ENCODE peak calls at places on chromosomes 3 and 15, in four cellular contexts. W, H, O and U are unnamed samples.

GRCh38 chr15:67839358-67839928 is 402 bp downstream of the RNU6-1 start:
- DNase-seq in W (peak), H (peak), O (no peak), U (no peak)

GRCh38 chr3:29757054-29757777 is 476.3 kb downstream of the RBMS3 start:
- DNase-seq in O (no peak), W (peak), H (peak), U (no peak)

GRCh38 chr3:29385056-29385455 is 104.2 kb downstream of the RBMS3 start:
- DNase-seq in O (no peak), W (no peak), H (no peak), U (peak)

GRCh38 chr3:113773381-113773780 is 26.5 kb downstream of the ATP6V1A start:
- DNase-seq in O (peak), W (peak), H (no peak), U (peak)

GRCh38 chr3:102224171-102224570 is 210.6 kb upstream of the ZPLD1 start:
- DNase-seq in O (no peak), H (no peak), W (peak), U (no peak)

GRCh38 chr15:91376016-91376415 is 276.0 kb downstream of the SV2B start:
- DNase-seq in O (no peak), H (no peak), W (no peak), U (no peak)

GRCh38 chr3:24004171-24004938 is 59.3 kb downstream of the NR1D2 start:
- DNase-seq in W (no peak), O (no peak), H (no peak), U (no peak)

GRCh38 chr3:129695203-129695602 is 88.7 kb upstream of the PLXND1 start:
- DNase-seq in H (no peak), O (no peak), W (peak), U (peak)

GRCh38 chr3:9183011-9183410 is 66.4 kb downstream of the SRGAP3 start:
- DNase-seq in H (no peak), O (no peak), W (no peak), U (no peak)

GRCh38 chr3:20054549-20054987 is 14.3 kb downstream of the KAT2B start:
- DNase-seq in H (no peak), W (peak), O (no peak), U (peak)

GRCh38 chr3:10378742-10379141 is 57.8 kb upstream of the SEC13 start:
- DNase-seq in H (no peak), O (no peak), W (no peak), U (no peak)

GRCh38 chr3:153503873-153504272 is 341.8 kb downstream of the RAP2B start:
- DNase-seq in H (no peak), W (no peak), O (no peak), U (no peak)

GRCh38 chr15:67180035-67180434 is 74.4 kb downstream of the AAGAB start:
- DNase-seq in H (no peak), W (no peak), O (no peak), U (no peak)

GRCh38 chr3:47163023-47163989 is 607 bp downstream of the SETD2 start:
- DNase-seq in O (no peak), H (no peak), W (peak), U (no peak)

GRCh38 chr15:90829942-90830440 is 38.4 kb upstream of the FURIN start:
- DNase-seq in H (no peak), O (no peak), W (no peak), U (no peak)

GRCh38 chr3:156174229-156174847 is 54.0 kb downstream of the KCNAB1 start:
- DNase-seq in H (no peak), W (peak), O (peak), U (no peak)

GRCh38 chr3:98721776-98722175 is 41.4 kb upstream of the ST3GAL6 start:
- DNase-seq in O (no peak), W (no peak), H (no peak), U (no peak)

GRCh38 chr3:64093825-64094712 is 70.8 kb upstream of the PSMD6 start:
- DNase-seq in H (no peak), W (no peak), O (no peak), U (no peak)

GRCh38 chr3:138946554-138947302 is at the start of the genes FOXL2 and FOXL2NB:
- DNase-seq in H (no peak), O (no peak), W (peak), U (no peak)

GRCh38 chr3:120364821-120365220 is 15.7 kb upstream of the LRRC58 start:
- DNase-seq in W (peak), O (no peak), H (no peak), U (no peak)

GRCh38 chr15:96234109-96234892 is 96.2 kb upstream of the NR2F2 start:
- DNase-seq in O (no peak), W (peak), H (no peak), U (peak)

GRCh38 chr15:91849749-91850161 is 3.8 kb upstream of the SLCO3A1 start:
- DNase-seq in H (no peak), O (no peak), W (peak), U (peak)

GRCh38 chr3:186257866-186258265 is 104.2 kb downstream of the DGKG start:
- DNase-seq in H (no peak), O (no peak), W (peak), U (no peak)

GRCh38 chr15:40859206-40859851 is 14.7 kb downstream of the RHOV start:
- DNase-seq in W (peak), O (peak), H (peak), U (no peak)

GRCh38 chr3:42717311-42717710 is 14.7 kb upstream of the HHATL start:
- DNase-seq in H (no peak), O (no peak), W (no peak), U (no peak)

DNA sequence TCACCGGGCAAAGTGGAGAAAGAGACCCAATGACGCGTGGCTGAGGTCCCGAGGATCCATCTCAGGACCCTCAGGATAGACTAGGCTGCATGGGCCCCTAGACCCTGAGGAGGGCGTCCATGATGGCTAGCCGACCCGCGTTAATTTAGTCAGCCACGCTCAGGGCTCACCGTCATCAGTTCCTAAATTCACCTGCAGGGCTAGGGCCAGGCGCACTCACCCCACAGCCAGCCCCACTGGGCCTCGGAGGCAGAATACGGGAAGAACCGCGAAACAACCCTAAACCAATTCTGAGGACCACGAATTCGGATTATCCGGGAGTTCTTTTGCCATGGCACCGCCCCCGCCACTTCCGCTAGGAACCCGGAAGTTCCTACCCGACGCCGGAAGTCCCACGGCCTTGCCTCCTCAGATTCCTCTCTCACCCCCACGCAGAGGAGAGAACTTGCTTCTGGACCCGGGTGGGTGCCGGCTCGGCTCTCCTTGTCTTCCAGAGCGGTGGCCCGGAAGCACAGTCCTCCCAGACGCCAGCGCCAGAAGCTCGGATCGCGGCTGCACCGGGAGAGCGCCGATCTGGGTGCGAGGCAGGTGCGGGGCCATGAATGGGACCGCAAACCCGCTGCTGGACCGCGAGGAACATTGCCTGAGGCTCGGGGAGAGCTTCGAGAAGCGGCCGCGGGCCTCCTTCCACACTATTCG is at the start of the genes EAF1 and METTL6:
- DNase-seq in H (peak), W (peak), O (peak), U (no peak)
- TF ChIP-seq CTCF in H (peak), W (peak), O (peak), U (peak)

GRCh38 chr15:55915876-55916567 is 77.4 kb downstream of the NEDD4 start:
- DNase-seq in O (no peak), W (peak), H (no peak), U (no peak)

GRCh38 chr15:55912982-55913381 is 80.4 kb downstream of the NEDD4 start:
- DNase-seq in H (no peak), W (no peak), O (no peak), U (no peak)

GRCh38 chr15:55916666-55917409 is 76.6 kb downstream of the NEDD4 start:
- DNase-seq in H (no peak), O (peak), W (peak), U (peak)

GRCh38 chr15:55915221-55915620 is 78.2 kb downstream of the NEDD4 start:
- DNase-seq in O (no peak), H (no peak), W (no peak), U (no peak)

GRCh38 chr15:55914446-55914845 is 79.0 kb downstream of the NEDD4 start:
- DNase-seq in H (no peak), O (no peak), W (no peak), U (no peak)
- H3K4me3 ChIP-seq in H (no peak), O (peak), W (peak), U (peak)

GRCh38 chr15:92968926-92969664 is 69.0 kb downstream of the CHD2 start:
- DNase-seq in W (no peak), H (no peak), O (no peak), U (no peak)
- TF ChIP-seq CTCF in W (no peak), H (no peak), O (no peak), U (peak)

GRCh38 chr3:45011756-45012441 is 14.2 kb upstream of the CLEC3B start:
- DNase-seq in O (peak), W (peak), H (no peak), U (peak)
- H3K4me3 ChIP-seq in O (peak), W (peak), H (no peak), U (no peak)

DNA sequence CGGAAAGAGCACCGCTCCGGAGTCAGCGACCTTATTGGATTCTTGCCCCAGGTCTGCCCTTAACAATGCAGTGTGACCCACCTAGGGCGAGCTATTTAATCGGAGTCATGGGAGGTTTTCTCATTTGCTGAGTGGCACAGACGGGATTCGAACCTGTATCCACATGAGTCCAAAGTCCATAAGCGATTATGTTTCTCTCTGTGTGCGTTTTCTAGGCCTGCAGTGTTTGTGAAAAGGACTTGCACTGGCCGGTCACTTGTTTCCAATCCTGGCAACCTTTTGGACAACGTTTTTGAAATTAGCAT is 686 bp upstream of the HDGFL3 start:
- DNase-seq in H (no peak), O (no peak), W (no peak), U (no peak)
- TF ChIP-seq CTCF in H (no peak), O (no peak), W (no peak), U (no peak)

DNA sequence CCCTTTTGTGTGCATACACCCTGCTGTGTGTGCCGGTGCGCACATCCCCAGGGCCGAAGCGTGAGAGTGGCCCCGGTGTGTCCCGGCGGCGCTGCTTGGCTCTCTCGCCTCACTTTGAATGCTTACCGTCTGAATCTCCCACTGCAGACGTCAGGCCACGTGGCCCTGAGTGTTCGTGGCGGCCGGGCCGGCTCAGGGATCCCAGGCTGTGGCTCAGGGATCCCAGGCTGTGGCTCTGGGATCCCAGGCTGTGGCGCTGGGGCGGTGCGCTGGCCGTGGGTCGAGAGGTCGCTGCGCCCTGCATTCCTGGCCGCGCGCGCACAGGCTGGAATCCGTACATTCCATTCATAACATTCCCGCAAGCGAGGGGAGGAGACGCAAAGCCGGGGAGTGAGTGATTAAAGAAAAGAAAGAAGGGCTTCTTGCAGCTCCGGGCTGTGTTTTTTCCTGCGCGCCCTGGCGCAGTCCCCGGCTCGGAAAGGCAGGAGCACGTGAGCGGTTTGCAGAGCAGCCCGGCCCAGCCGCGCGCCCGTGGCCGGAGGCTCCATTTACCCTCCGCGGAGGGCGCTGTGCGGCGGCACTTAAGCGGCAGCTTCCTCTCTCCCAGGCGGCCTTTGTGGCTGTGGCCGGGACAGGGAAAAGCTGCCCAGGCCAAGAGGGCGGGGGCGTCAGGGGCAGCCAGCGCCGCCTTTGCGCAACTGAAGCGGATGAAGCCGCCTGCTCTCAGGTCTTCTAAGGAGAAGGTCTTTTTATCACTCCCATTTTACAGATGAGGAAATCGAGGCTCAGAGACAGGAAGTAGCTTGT is 87.0 kb upstream of the ALDH1L1 start:
- DNase-seq in O (peak), H (no peak), W (peak), U (peak)
- H3K4me3 ChIP-seq in O (peak), H (no peak), W (peak), U (peak)

GRCh38 chr3:12875857-12876451 is 34.6 kb upstream of the RPL32 start:
- DNase-seq in W (no peak), O (no peak), H (no peak), U (no peak)
- TF ChIP-seq CTCF in W (peak), O (peak), H (peak), U (no peak)

DNA sequence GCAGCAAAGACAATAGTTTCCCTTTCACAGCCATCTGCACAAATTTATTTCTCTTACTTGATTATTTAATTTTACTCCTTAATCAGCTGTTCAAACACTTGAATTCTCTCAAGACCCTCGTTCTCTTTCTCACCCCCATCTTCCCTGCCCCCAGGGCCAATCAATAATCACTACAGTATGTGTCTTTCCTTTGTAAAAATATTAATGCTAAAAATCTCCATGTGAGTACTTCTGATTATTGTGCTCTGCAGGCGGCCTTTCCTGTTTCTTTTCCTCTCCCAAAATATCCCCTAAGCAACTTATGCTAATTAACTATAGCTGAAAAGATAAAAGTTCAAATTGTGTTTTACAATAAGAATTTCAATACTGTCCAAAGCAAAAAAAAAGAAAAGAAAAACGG is 617.0 kb upstream of the CBLB start:
- DNase-seq in O (no peak), H (no peak), W (no peak), U (no peak)
- H3K4me3 ChIP-seq in O (no peak), H (no peak), W (no peak), U (no peak)

GRCh38 chr3:43759297-43759782 is 68.6 kb downstream of the ABHD5 start:
- DNase-seq in W (peak), H (no peak), O (no peak), U (no peak)
- TF ChIP-seq CTCF in W (peak), H (peak), O (peak), U (peak)

DNA sequence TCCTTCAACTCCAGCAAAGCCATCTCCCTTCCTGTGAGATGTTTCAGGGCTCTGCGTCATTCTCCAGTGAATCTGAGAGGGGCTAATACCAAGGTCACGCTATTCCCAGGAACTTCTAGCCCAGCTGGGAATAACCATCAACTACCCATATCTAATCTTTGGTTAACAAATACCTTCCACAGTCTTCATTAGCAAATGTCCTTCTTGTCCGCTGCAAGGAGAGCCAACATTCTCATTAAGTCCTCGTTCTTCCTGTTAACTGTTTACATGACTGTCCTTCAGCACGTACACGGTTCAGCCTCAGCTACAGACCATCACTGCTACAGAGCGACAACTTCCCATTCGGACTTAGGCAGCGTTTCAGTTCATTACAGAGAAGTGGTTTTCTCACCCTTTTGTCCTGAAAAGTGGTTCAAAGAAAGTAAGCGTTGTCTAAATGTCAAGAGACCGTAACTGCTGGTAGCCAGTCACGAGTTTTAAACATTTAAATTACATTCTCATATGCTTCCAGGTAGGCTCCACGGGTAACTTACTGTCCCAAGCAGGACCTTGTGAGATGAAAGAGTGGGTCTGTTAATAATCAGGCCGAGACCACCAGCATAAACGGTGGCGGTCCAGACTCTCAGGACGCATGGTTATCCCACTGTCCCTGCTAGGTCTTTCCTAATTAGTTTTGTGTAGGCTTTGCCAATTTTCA is 63.9 kb downstream of the CHSY1 start:
- DNase-seq in O (peak), W (peak), H (no peak), U (peak)
- H3K4me3 ChIP-seq in O (peak), W (peak), H (no peak), U (peak)